ENCODE peak calls at places on chromosomes 16 and 17, in nine cellular contexts. F, P, N, E, Y, T, U, Z and L are unnamed samples.

GRCh38 chr17:50426814-50427787 is 1.1 kb downstream of the ACSF2 start:
- DNase-seq in U (peak), E (peak), F (peak), P (peak), N (peak), Z (peak), Y (peak), T (peak), L (peak)

GRCh38 chr16:30900588-30900987 is 4.2 kb downstream of the CTF1 start:
- DNase-seq in U (no peak), N (no peak), E (no peak), P (no peak), T (no peak), F (no peak), Z (no peak), Y (no peak), L (no peak)

GRCh38 chr16:64278196-64278595 is 843.7 kb downstream of the CDH11 start:
- DNase-seq in Y (no peak), T (no peak), U (no peak), E (no peak), Z (peak), N (peak), P (no peak), F (no peak), L (no peak)

GRCh38 chr16:86672215-86672863 is 94.0 kb downstream of the FOXL1 start:
- DNase-seq in U (no peak), F (no peak), Z (no peak), E (no peak), T (no peak), N (no peak), Y (no peak), P (no peak), L (no peak)

GRCh38 chr16:67395458-67396158 is 2.3 kb upstream of the TPPP3 start:
- DNase-seq in Z (no peak), Y (no peak), P (no peak), T (no peak), U (no peak), F (no peak), N (peak), E (no peak), L (peak)

GRCh38 chr17:73003487-73003886 is 89.0 kb downstream of the SLC39A11 start:
- DNase-seq in U (peak), N (peak), Z (peak), E (no peak), F (peak), T (no peak), P (no peak), Y (no peak), L (no peak)

GRCh38 chr17:65025288-65025687 is 31.3 kb downstream of the GNA13 start:
- DNase-seq in U (no peak), F (no peak), P (no peak), N (no peak), E (no peak), Z (no peak), Y (no peak), T (no peak), L (no peak)

GRCh38 chr16:27851586-27851985 is 211.9 kb downstream of the GSG1L start:
- DNase-seq in E (no peak), Y (no peak), T (no peak), P (no peak), N (no peak), U (no peak), Z (no peak), F (no peak), L (no peak)

GRCh38 chr16:11022002-11022401 is 77.6 kb downstream of the CLEC16A start:
- DNase-seq in E (no peak), F (no peak), Z (no peak), N (no peak), U (no peak), P (no peak), T (no peak), Y (peak), L (no peak)

GRCh38 chr16:82657239-82657638 is 30.5 kb downstream of the CDH13 start:
- DNase-seq in Z (peak), F (no peak), T (no peak), Y (no peak), N (peak), U (no peak), P (no peak), E (no peak), L (no peak)

GRCh38 chr17:27206447-27206846 is 87.5 kb upstream of the WSB1 start:
- DNase-seq in E (no peak), F (no peak), T (peak), U (peak), Z (no peak), N (peak), P (no peak), Y (peak), L (no peak)

GRCh38 chr16:88686439-88687253 is at the start of gene SNAI3:
- DNase-seq in Z (peak), T (peak), N (peak), P (peak), U (peak), E (peak), Y (peak), F (peak), L (peak)

GRCh38 chr16:88688013-88688778 is 1.9 kb upstream of the SNAI3 start:
- DNase-seq in P (no peak), Y (no peak), N (no peak), E (peak), F (peak), T (no peak), U (no peak), Z (no peak), L (peak)

GRCh38 chr16:88687676-88688012 is 1.3 kb upstream of the SNAI3 start:
- DNase-seq in P (no peak), Y (no peak), Z (no peak), N (no peak), E (no peak), F (no peak), T (no peak), U (no peak), L (no peak)

GRCh38 chr16:88686062-88686438 is 257 bp downstream of the SNAI3 start:
- DNase-seq in N (peak), F (peak), U (no peak), T (no peak), P (peak), Y (peak), E (no peak), Z (peak), L (no peak)

GRCh38 chr16:88687254-88687576 is 908 bp upstream of the SNAI3 start:
- DNase-seq in U (no peak), Y (no peak), N (no peak), E (no peak), T (no peak), P (no peak), F (peak), Z (no peak), L (no peak)
- TF ChIP-seq EZH2phosphoT487 in U (no peak), Y (no peak), N (no peak), E (no peak), T (no peak), P (no peak), F (no peak), Z (no peak), L (no peak)

DNA sequence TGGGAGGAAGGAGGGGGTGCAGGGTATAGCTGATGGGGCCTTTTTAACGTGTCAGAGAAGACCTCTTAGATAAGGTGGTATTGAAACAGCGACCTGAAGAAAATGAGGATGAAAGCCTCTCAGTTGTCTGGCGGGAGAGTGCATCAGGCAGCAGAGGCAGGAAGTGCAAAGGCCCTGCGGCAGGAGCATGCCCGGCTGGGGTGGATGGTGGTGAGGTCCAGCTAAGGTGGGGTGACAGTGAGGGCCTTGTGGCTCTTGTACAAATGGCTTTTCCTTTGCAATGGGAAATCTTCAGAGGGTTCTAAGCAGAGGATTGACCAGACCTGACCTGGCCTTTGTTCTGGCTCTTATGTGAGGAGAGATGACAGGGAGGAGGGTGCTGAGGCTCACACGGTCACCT is 11.4 kb downstream of the MMP15 start:
- DNase-seq in N (no peak), P (no peak), Z (no peak), Y (no peak), T (no peak), E (peak), F (no peak), U (no peak), L (no peak)
- TF ChIP-seq EZH2phosphoT487 in N (no peak), P (no peak), Z (no peak), Y (no peak), T (no peak), E (no peak), F (no peak), U (no peak), L (no peak)

GRCh38 chr17:56948491-56948890 is 12.4 kb downstream of the COIL start:
- DNase-seq in P (no peak), Y (no peak), U (no peak), E (no peak), Z (no peak), T (no peak), N (peak), F (no peak), L (no peak)
- TF ChIP-seq EZH2phosphoT487 in P (no peak), Y (no peak), U (no peak), E (no peak), Z (no peak), T (no peak), N (no peak), F (no peak), L (no peak)

GRCh38 chr17:81381632-81382577 is 13.4 kb upstream of the BAHCC1 start:
- DNase-seq in P (no peak), T (no peak), F (no peak), U (no peak), Z (no peak), E (no peak), Y (no peak), N (no peak), L (no peak)

GRCh38 chr17:81382851-81383250 is 12.4 kb upstream of the BAHCC1 start:
- DNase-seq in Z (no peak), N (no peak), T (no peak), Y (no peak), U (no peak), P (no peak), F (no peak), E (no peak), L (no peak)

GRCh38 chr17:81385320-81386111 is 9.7 kb upstream of the BAHCC1 start:
- DNase-seq in P (no peak), T (no peak), Z (no peak), Y (no peak), U (no peak), E (no peak), F (no peak), N (no peak), L (no peak)

GRCh38 chr17:81384929-81385319 is 10.3 kb upstream of the BAHCC1 start:
- DNase-seq in U (no peak), F (no peak), T (no peak), N (no peak), Z (no peak), P (no peak), Y (no peak), E (no peak), L (no peak)

GRCh38 chr17:81383504-81384421 is 11.5 kb upstream of the BAHCC1 start:
- DNase-seq in N (no peak), F (no peak), T (no peak), E (no peak), P (no peak), U (no peak), Z (no peak), Y (no peak), L (no peak)
- TF ChIP-seq EZH2phosphoT487 in N (no peak), F (no peak), T (no peak), E (no peak), P (no peak), U (no peak), Z (no peak), Y (no peak), L (no peak)

GRCh38 chr17:40361063-40361924 is 3.2 kb downstream of the GJD3 start:
- DNase-seq in Z (no peak), Y (peak), U (no peak), E (no peak), T (no peak), N (no peak), P (no peak), F (no peak), L (no peak)
- TF ChIP-seq EZH2phosphoT487 in Z (no peak), Y (no peak), U (no peak), E (no peak), T (no peak), N (no peak), P (no peak), F (no peak), L (no peak)

GRCh38 chr17:40325156-40326013 is 16.4 kb downstream of the RARA start:
- DNase-seq in Y (no peak), F (no peak), Z (no peak), U (no peak), P (peak), T (no peak), E (no peak), N (no peak), L (no peak)

GRCh38 chr17:40327244-40327666 is 18.3 kb downstream of the RARA start:
- DNase-seq in N (no peak), F (no peak), Z (no peak), P (no peak), U (no peak), E (no peak), T (no peak), Y (no peak), L (no peak)

GRCh38 chr17:40326014-40326831 is 17.2 kb downstream of the RARA start:
- DNase-seq in F (no peak), Z (no peak), E (no peak), U (no peak), N (no peak), P (peak), Y (no peak), T (peak), L (no peak)

GRCh38 chr17:40327735-40328385 is 18.9 kb downstream of the RARA start:
- DNase-seq in E (no peak), T (no peak), F (no peak), U (no peak), Y (no peak), N (peak), P (no peak), Z (no peak), L (no peak)

GRCh38 chr17:40326832-40327199 is 17.8 kb downstream of the RARA start:
- DNase-seq in E (no peak), N (no peak), T (no peak), Y (no peak), P (no peak), U (no peak), F (no peak), Z (no peak), L (no peak)
- TF ChIP-seq EZH2phosphoT487 in E (no peak), N (no peak), T (no peak), Y (no peak), P (no peak), U (no peak), F (no peak), Z (no peak), L (no peak)

GRCh38 chr16:85187447-85187846 is 75.2 kb upstream of the CIBAR2 start:
- DNase-seq in F (no peak), U (no peak), Y (peak), N (no peak), T (no peak), Z (no peak), P (no peak), E (no peak), L (peak)
- TF ChIP-seq EZH2phosphoT487 in F (no peak), U (no peak), Y (no peak), N (no peak), T (no peak), Z (no peak), P (no peak), E (no peak), L (no peak)

GRCh38 chr16:56812884-56813283 is 52.1 kb upstream of the SLC12A3 start:
- DNase-seq in U (no peak), F (no peak), E (no peak), T (no peak), Z (peak), P (no peak), Y (no peak), N (peak), L (no peak)
- TF ChIP-seq EZH2phosphoT487 in U (no peak), F (no peak), E (no peak), T (no peak), Z (no peak), P (no peak), Y (no peak), N (no peak), L (no peak)